ENCODE peak calls at places on chromosomes 11 and 22, in eight cellular contexts. Y is Jurkat, Clone E6-1; W is iPS DF 19.7; T is effector memory CD4-positive, alpha-beta T cell; Q is GM12891; D is NCI-H774; K is T-cell; J is activated naive CD8-positive, alpha-beta T cell treated with anti-CD3 and anti-CD28 coated beads for 36 hours. C is an unnamed sample.

GRCh38 chr11:38416141-38416540 is 1818.1 kb upstream of the RAG2 start:
- DNase-seq in Y (no peak), W (no peak), T (no peak), Q (no peak), D (no peak), K (no peak), J (no peak), C (no peak)

GRCh38 chr11:109971184-109971523 is 122.0 kb upstream of the ZC3H12C start:
- DNase-seq in Y (peak), W (no peak), T (no peak), Q (no peak), D (no peak), K (no peak), J (no peak), C (no peak)

GRCh38 chr11:63917685-63918523 is 940 bp upstream of the RCOR2 start:
- DNase-seq in Y (peak), W (no peak), T (no peak), Q (no peak), D (peak), K (no peak), J (peak), C (no peak)

GRCh38 chr11:35083181-35084061 is 55.5 kb upstream of the CD44 start:
- DNase-seq in Y (no peak), W (peak), T (peak), Q (peak), D (no peak), K (no peak), J (peak), C (peak)

GRCh38 chr11:76047766-76048165 is 158.5 kb downstream of the WNT11 start:
- DNase-seq in Y (no peak), W (no peak), T (no peak), Q (no peak), D (no peak), K (no peak), J (no peak), C (no peak)

GRCh38 chr11:58949184-58949583 is 9.9 kb downstream of the GLYATL1 start:
- DNase-seq in Y (no peak), W (no peak), T (no peak), Q (no peak), D (no peak), K (no peak), J (no peak), C (no peak)

GRCh38 chr11:62694455-62695167 is 5.3 kb upstream of the LRRN4CL start:
- DNase-seq in Y (peak), W (peak), T (peak), Q (peak), D (peak), K (peak), J (peak), C (no peak)

GRCh38 chr11:27395556-27396258 is 32.7 kb upstream of the CCDC34 start:
- DNase-seq in Y (no peak), W (no peak), T (no peak), Q (no peak), D (peak), K (no peak), J (no peak), C (no peak)

GRCh38 chr11:17822021-17822781 is 87.6 kb downstream of the KCNC1 start:
- DNase-seq in Y (no peak), W (no peak), T (no peak), Q (no peak), D (no peak), K (no peak), J (no peak), C (no peak)

GRCh38 chr11:132980721-132981120 is 551.6 kb downstream of the OPCML start:
- DNase-seq in Y (no peak), W (no peak), T (no peak), Q (no peak), D (no peak), K (no peak), J (no peak), C (no peak)

GRCh38 chr11:72918825-72919224 is 104.6 kb downstream of the ATG16L2 start:
- DNase-seq in Y (no peak), W (no peak), T (no peak), Q (no peak), D (no peak), K (no peak), J (no peak), C (no peak)

GRCh38 chr11:122344281-122344680 is 228.3 kb upstream of the BLID start:
- DNase-seq in Y (no peak), W (no peak), T (no peak), Q (no peak), D (no peak), K (no peak), J (no peak), C (no peak)

GRCh38 chr11:101692980-101693379 is 109.2 kb upstream of the TRPC6 start:
- DNase-seq in Y (no peak), W (no peak), T (no peak), Q (no peak), D (no peak), K (no peak), J (no peak), C (no peak)

GRCh38 chr11:64786308-64786707 is 8.0 kb upstream of the SF1 start:
- DNase-seq in Y (no peak), W (no peak), T (no peak), Q (no peak), D (no peak), K (no peak), J (no peak), C (no peak)

GRCh38 chr11:70073188-70073817 is 4.8 kb upstream of the ANO1 start:
- DNase-seq in Y (no peak), W (no peak), T (no peak), Q (no peak), D (no peak), K (no peak), J (no peak), C (no peak)

GRCh38 chr11:66739983-66740382 is 11.0 kb upstream of the SPTBN2 start:
- DNase-seq in Y (no peak), W (no peak), T (no peak), Q (no peak), D (no peak), K (no peak), J (no peak), C (no peak)

GRCh38 chr11:124732230-124732629 is 7.5 kb upstream of the NRGN start:
- DNase-seq in Y (no peak), W (no peak), T (no peak), Q (no peak), D (no peak), K (no peak), J (no peak), C (no peak)

GRCh38 chr11:27703453-27703852 is 3.2 kb upstream of the BDNF start:
- DNase-seq in Y (no peak), W (no peak), T (no peak), Q (no peak), D (no peak), K (no peak), J (no peak), C (no peak)

GRCh38 chr11:130465259-130465658 is 16.8 kb downstream of the ADAMTS15 start:
- DNase-seq in Y (no peak), W (no peak), T (no peak), Q (no peak), D (no peak), K (no peak), J (no peak), C (no peak)

GRCh38 chr22:28949788-28950187 is 66.4 kb downstream of the ZNRF3 start:
- DNase-seq in Y (no peak), W (no peak), T (no peak), Q (no peak), D (no peak), K (no peak), J (no peak), C (no peak)

GRCh38 chr11:120079750-120080610 is 57.9 kb downstream of the TRIM29 start:
- DNase-seq in Y (no peak), W (no peak), T (no peak), Q (no peak), D (no peak), K (no peak), J (peak), C (no peak)

GRCh38 chr22:44577391-44578114 is 79.5 kb upstream of the RTL6 start:
- DNase-seq in Y (no peak), W (no peak), T (no peak), Q (no peak), D (no peak), K (no peak), J (no peak), C (no peak)

GRCh38 chr11:37142591-37142990 is 544.6 kb upstream of the RAG2 start:
- DNase-seq in Y (no peak), W (no peak), T (no peak), Q (no peak), D (no peak), K (no peak), J (no peak), C (no peak)

GRCh38 chr22:48424201-48424627 is 1403.5 kb downstream of the BRD1 start:
- DNase-seq in Y (no peak), W (no peak), T (no peak), Q (no peak), D (no peak), K (no peak), J (no peak), C (no peak)

GRCh38 chr11:58632510-58632909 is 10.0 kb downstream of the CNTF start:
- DNase-seq in Y (no peak), W (no peak), T (no peak), Q (no peak), D (no peak), K (no peak), J (no peak), C (no peak)

GRCh38 chr11:36455658-36456111 is 54.4 kb downstream of the TRAF6 start:
- DNase-seq in Y (no peak), W (no peak), T (no peak), Q (no peak), D (no peak), K (no peak), J (no peak), C (no peak)

GRCh38 chr11:66851251-66851620 is 5.6 kb upstream of the LRFN4 start:
- DNase-seq in Y (no peak), W (no peak), T (no peak), Q (peak), D (no peak), K (no peak), J (no peak), C (no peak)

GRCh38 chr22:16915711-16916110 is 90.5 kb upstream of the XKR3 start:
- DNase-seq in Y (no peak), W (no peak), T (no peak), Q (no peak), D (no peak), K (no peak), J (no peak), C (no peak)

GRCh38 chr11:2099523-2100316 is 39.5 kb downstream of the IGF2 start:
- DNase-seq in Y (no peak), W (no peak), T (no peak), Q (no peak), D (no peak), K (no peak), J (no peak), C (no peak)